ENCODE peak calls at places on chromosomes 2 and 18, in six cellular contexts. One of them, this sample, is unnamed.
A peak's percentile ranks its signal among the peaks of the same experiment; 100 is the strongest.

GRCh38 chr2:66854304-66854703 is 419.4 kb downstream of the MEIS1 start:
- DNase-seq in nucleus accumbens: no peak
- DNase-seq in activated T-cell treated with anti-CD3 and anti-CD28 coated beads, Interleukin-2, amount 50 U/mL, for 4 hours: no peak
- DNase-seq in EL: peak; percentile 41
- DNase-seq in B cell: no peak
- DNase-seq in GM12892: no peak
- DNase-seq in this sample: peak; percentile 62

GRCh38 chr2:12317853-12318426 is 398.8 kb upstream of the TRIB2 start:
- DNase-seq in nucleus accumbens: no peak
- DNase-seq in activated T-cell treated with anti-CD3 and anti-CD28 coated beads, Interleukin-2, amount 50 U/mL, for 4 hours: no peak
- DNase-seq in EL: peak; percentile 89
- DNase-seq in B cell: no peak
- DNase-seq in GM12892: no peak
- DNase-seq in this sample: peak; percentile 92

GRCh38 chr18:62458346-62458745 is 64.5 kb upstream of the ZCCHC2 start:
- DNase-seq in nucleus accumbens: no peak
- DNase-seq in activated T-cell treated with anti-CD3 and anti-CD28 coated beads, Interleukin-2, amount 50 U/mL, for 4 hours: no peak
- DNase-seq in EL: no peak
- DNase-seq in B cell: no peak
- DNase-seq in GM12892: no peak
- DNase-seq in this sample: no peak

GRCh38 chr2:227939271-227940027 is 68.0 kb downstream of the DAW1 start:
- DNase-seq in nucleus accumbens: peak; percentile 69
- DNase-seq in activated T-cell treated with anti-CD3 and anti-CD28 coated beads, Interleukin-2, amount 50 U/mL, for 4 hours: no peak
- DNase-seq in EL: peak; percentile 65
- DNase-seq in B cell: no peak
- DNase-seq in GM12892: no peak
- DNase-seq in this sample: peak; percentile 56

GRCh38 chr2:17791121-17791902 is 24.9 kb upstream of the MSGN1 start:
- DNase-seq in nucleus accumbens: no peak
- DNase-seq in activated T-cell treated with anti-CD3 and anti-CD28 coated beads, Interleukin-2, amount 50 U/mL, for 4 hours: no peak
- DNase-seq in EL: peak; percentile 56
- DNase-seq in B cell: no peak
- DNase-seq in GM12892: no peak
- DNase-seq in this sample: peak; percentile 84

GRCh38 chr2:99936065-99936464 is 206.3 kb downstream of the AFF3 start:
- DNase-seq in nucleus accumbens: no peak
- DNase-seq in activated T-cell treated with anti-CD3 and anti-CD28 coated beads, Interleukin-2, amount 50 U/mL, for 4 hours: no peak
- DNase-seq in EL: no peak
- DNase-seq in B cell: no peak
- DNase-seq in GM12892: no peak
- DNase-seq in this sample: no peak

GRCh38 chr2:26533661-26534060 is 55.7 kb upstream of the OTOF start:
- DNase-seq in nucleus accumbens: no peak
- DNase-seq in activated T-cell treated with anti-CD3 and anti-CD28 coated beads, Interleukin-2, amount 50 U/mL, for 4 hours: no peak
- DNase-seq in EL: no peak
- DNase-seq in B cell: no peak
- DNase-seq in GM12892: no peak
- DNase-seq in this sample: no peak

GRCh38 chr2:104599802-104600510 is 254.0 kb upstream of the POU3F3 start:
- DNase-seq in nucleus accumbens: no peak
- DNase-seq in activated T-cell treated with anti-CD3 and anti-CD28 coated beads, Interleukin-2, amount 50 U/mL, for 4 hours: no peak
- DNase-seq in EL: no peak
- DNase-seq in B cell: no peak
- DNase-seq in GM12892: no peak
- DNase-seq in this sample: no peak

GRCh38 chr2:20062615-20063545 is 11.5 kb upstream of the LAPTM4A start:
- DNase-seq in nucleus accumbens: no peak
- DNase-seq in activated T-cell treated with anti-CD3 and anti-CD28 coated beads, Interleukin-2, amount 50 U/mL, for 4 hours: no peak
- DNase-seq in EL: peak; percentile 74
- DNase-seq in B cell: no peak
- DNase-seq in GM12892: no peak
- DNase-seq in this sample: peak; percentile 91

GRCh38 chr2:127873707-127874303 is 12.0 kb downstream of the AMMECR1L start:
- DNase-seq in nucleus accumbens: no peak
- DNase-seq in activated T-cell treated with anti-CD3 and anti-CD28 coated beads, Interleukin-2, amount 50 U/mL, for 4 hours: no peak
- DNase-seq in EL: no peak
- DNase-seq in B cell: no peak
- DNase-seq in GM12892: no peak
- DNase-seq in this sample: no peak

GRCh38 chr18:28003451-28003850 is 173.5 kb downstream of the CDH2 start:
- DNase-seq in nucleus accumbens: no peak
- DNase-seq in activated T-cell treated with anti-CD3 and anti-CD28 coated beads, Interleukin-2, amount 50 U/mL, for 4 hours: no peak
- DNase-seq in EL: peak; percentile 56
- DNase-seq in B cell: no peak
- DNase-seq in GM12892: no peak
- DNase-seq in this sample: peak; percentile 67

GRCh38 chr2:172244419-172245130 is 141.9 kb upstream of the DLX2 start:
- DNase-seq in nucleus accumbens: no peak
- DNase-seq in activated T-cell treated with anti-CD3 and anti-CD28 coated beads, Interleukin-2, amount 50 U/mL, for 4 hours: no peak
- DNase-seq in EL: no peak
- DNase-seq in B cell: no peak
- DNase-seq in GM12892: no peak
- DNase-seq in this sample: peak; percentile 67

GRCh38 chr2:79876430-79876829 is 363.6 kb downstream of the CTNNA2 start:
- DNase-seq in nucleus accumbens: peak; percentile 2
- DNase-seq in activated T-cell treated with anti-CD3 and anti-CD28 coated beads, Interleukin-2, amount 50 U/mL, for 4 hours: no peak
- DNase-seq in EL: peak; percentile 11
- DNase-seq in B cell: no peak
- DNase-seq in GM12892: no peak
- DNase-seq in this sample: peak; percentile 27

GRCh38 chr2:120735750-120736170 is at the start of gene GLI2:
- DNase-seq in nucleus accumbens: peak; percentile 64
- DNase-seq in activated T-cell treated with anti-CD3 and anti-CD28 coated beads, Interleukin-2, amount 50 U/mL, for 4 hours: no peak
- DNase-seq in EL: peak; percentile 87
- DNase-seq in B cell: no peak
- DNase-seq in GM12892: no peak
- DNase-seq in this sample: peak; percentile 89

GRCh38 chr2:22153974-22154373 is 1030.2 kb downstream of the TDRD15 start:
- DNase-seq in nucleus accumbens: no peak
- DNase-seq in activated T-cell treated with anti-CD3 and anti-CD28 coated beads, Interleukin-2, amount 50 U/mL, for 4 hours: no peak
- DNase-seq in EL: no peak
- DNase-seq in B cell: no peak
- DNase-seq in GM12892: no peak
- DNase-seq in this sample: no peak

GRCh38 chr2:53751728-53752127 is 15.9 kb upstream of the CHAC2 start:
- DNase-seq in nucleus accumbens: no peak
- DNase-seq in activated T-cell treated with anti-CD3 and anti-CD28 coated beads, Interleukin-2, amount 50 U/mL, for 4 hours: no peak
- DNase-seq in EL: peak; percentile 64
- DNase-seq in B cell: no peak
- DNase-seq in GM12892: no peak
- DNase-seq in this sample: peak; percentile 62

GRCh38 chr2:39487398-39488250 is 50.5 kb upstream of the MAP4K3 start:
- DNase-seq in nucleus accumbens: no peak
- DNase-seq in activated T-cell treated with anti-CD3 and anti-CD28 coated beads, Interleukin-2, amount 50 U/mL, for 4 hours: no peak
- DNase-seq in EL: peak; percentile 50
- DNase-seq in B cell: no peak
- DNase-seq in GM12892: no peak
- DNase-seq in this sample: peak; percentile 75

GRCh38 chr2:126370208-126370607 is 285.8 kb upstream of the GYPC start:
- DNase-seq in nucleus accumbens: no peak
- DNase-seq in activated T-cell treated with anti-CD3 and anti-CD28 coated beads, Interleukin-2, amount 50 U/mL, for 4 hours: no peak
- DNase-seq in EL: no peak
- DNase-seq in B cell: no peak
- DNase-seq in GM12892: no peak
- DNase-seq in this sample: no peak

GRCh38 chr2:35428548-35428947 is 927.0 kb upstream of the CRIM1 start:
- DNase-seq in nucleus accumbens: peak; percentile 16
- DNase-seq in activated T-cell treated with anti-CD3 and anti-CD28 coated beads, Interleukin-2, amount 50 U/mL, for 4 hours: no peak
- DNase-seq in EL: peak; percentile 12
- DNase-seq in B cell: no peak
- DNase-seq in GM12892: no peak
- DNase-seq in this sample: peak; percentile 0

GRCh38 chr2:234968633-234969328 is 17.0 kb downstream of the SH3BP4 start:
- DNase-seq in nucleus accumbens: no peak
- DNase-seq in activated T-cell treated with anti-CD3 and anti-CD28 coated beads, Interleukin-2, amount 50 U/mL, for 4 hours: no peak
- DNase-seq in EL: no peak
- DNase-seq in B cell: no peak
- DNase-seq in GM12892: no peak
- DNase-seq in this sample: peak; percentile 48

GRCh38 chr2:114857196-114857595 is 414.8 kb downstream of the DPP10 start:
- DNase-seq in nucleus accumbens: no peak
- DNase-seq in activated T-cell treated with anti-CD3 and anti-CD28 coated beads, Interleukin-2, amount 50 U/mL, for 4 hours: no peak
- DNase-seq in EL: no peak
- DNase-seq in B cell: no peak
- DNase-seq in GM12892: no peak
- DNase-seq in this sample: no peak